ENCODE peak calls at places on chromosomes 2 and 18, in nine cellular contexts. L is PC-9, W is uterus, F is esophagus squamous epithelium, G is T-helper 9 cell, A is amniotic stem cell, S is amygdala, J is NCI-H82, O is neural crest cell. E is an unnamed sample.

GRCh38 chr18:8627107-8627472 is 17.9 kb downstream of the RAB12 start:
- DNase-seq in L (no peak), W (no peak), F (no peak), G (no peak), A (no peak), S (no peak), J (no peak), O (no peak), E (no peak)

GRCh38 chr18:3453540-3454364 is 3.8 kb downstream of the TGIF1 start:
- DNase-seq in L (peak; percentile 83), W (peak; percentile 79), F (no peak), G (no peak), A (peak; percentile 90), S (no peak), J (no peak), O (peak; percentile 18), E (no peak)

GRCh38 chr2:207467716-207468347 is 61.9 kb upstream of the CREB1 start:
- DNase-seq in L (no peak), W (no peak), F (no peak), G (no peak), A (no peak), S (no peak), J (no peak), O (no peak), E (peak; percentile 38)

GRCh38 chr18:73408434-73408833 is 540.6 kb upstream of the NETO1 start:
- DNase-seq in L (no peak), W (no peak), F (no peak), G (no peak), A (no peak), S (no peak), J (no peak), O (no peak), E (no peak)

GRCh38 chr2:139645617-139646016 is 865.4 kb upstream of the NXPH2 start:
- DNase-seq in L (no peak), W (no peak), F (no peak), G (no peak), A (no peak), S (no peak), J (no peak), O (no peak), E (no peak)

GRCh38 chr2:212914392-212914791 is 237.0 kb downstream of the IKZF2 start:
- DNase-seq in L (peak; percentile 56), W (no peak), F (no peak), G (no peak), A (no peak), S (no peak), J (no peak), O (no peak), E (no peak)

GRCh38 chr2:28430790-28431418 is 38.2 kb downstream of the FOSL2 start:
- DNase-seq in L (no peak), W (no peak), F (no peak), G (no peak), A (no peak), S (no peak), J (no peak), O (no peak), E (no peak)

GRCh38 chr2:11777066-11777782 is 30.8 kb downstream of the LPIN1 start:
- DNase-seq in L (no peak), W (no peak), F (no peak), G (no peak), A (no peak), S (no peak), J (no peak), O (no peak), E (no peak)

GRCh38 chr2:152847067-152847466 is 128.6 kb downstream of the ARL6IP6 start:
- DNase-seq in L (no peak), W (peak; percentile 14), F (no peak), G (no peak), A (no peak), S (no peak), J (peak; percentile 78), O (no peak), E (no peak)

GRCh38 chr2:100949377-100949776 is 52.7 kb upstream of the RPL31 start:
- DNase-seq in L (no peak), W (no peak), F (no peak), G (no peak), A (no peak), S (no peak), J (no peak), O (no peak), E (no peak)

GRCh38 chr18:75211721-75212625 is 1.4 kb downstream of the TSHZ1 start:
- DNase-seq in L (no peak), W (peak; percentile 45), F (no peak), G (peak; percentile 21), A (no peak), S (no peak), J (peak; percentile 30), O (peak; percentile 42), E (no peak)

GRCh38 chr2:74602553-74603281 is 45.4 kb downstream of the M1AP start:
- DNase-seq in L (peak; percentile 80), W (no peak), F (no peak), G (no peak), A (no peak), S (no peak), J (no peak), O (no peak), E (no peak)

GRCh38 chr2:159963700-159964099 is 98.7 kb downstream of the PLA2R1 start:
- DNase-seq in L (no peak), W (no peak), F (no peak), G (no peak), A (no peak), S (no peak), J (no peak), O (no peak), E (peak; percentile 70)

GRCh38 chr2:132390076-132390475 is 26.5 kb upstream of the GPR39 start:
- DNase-seq in L (no peak), W (no peak), F (no peak), G (no peak), A (no peak), S (no peak), J (no peak), O (no peak), E (no peak)

GRCh38 chr18:52636536-52636935 is 296.5 kb downstream of the DCC start:
- DNase-seq in L (no peak), W (no peak), F (no peak), G (no peak), A (no peak), S (no peak), J (peak; percentile 10), O (no peak), E (no peak)

GRCh38 chr2:151664520-151664919 is 69.8 kb downstream of the NEB start:
- DNase-seq in L (no peak), W (no peak), F (no peak), G (no peak), A (no peak), S (no peak), J (no peak), O (no peak), E (no peak)

GRCh38 chr2:112153179-112153490 is 14.9 kb downstream of the FBLN7 start:
- DNase-seq in L (no peak), W (no peak), F (no peak), G (no peak), A (no peak), S (no peak), J (no peak), O (no peak), E (no peak)

GRCh38 chr2:240730506-240731326 is 39.0 kb downstream of the AQP12A start:
- DNase-seq in L (no peak), W (no peak), F (no peak), G (no peak), A (no peak), S (no peak), J (no peak), O (no peak), E (no peak)